ENCODE peak calls at places on chromosome 22, in six cellular contexts. L, D, P, M, N and Y are unnamed samples.

GRCh38 chr22:20641198-20641892 is 132.6 kb upstream of the SERPIND1 start:
- DNase-seq in L (no peak), D (no peak), P (no peak), M (peak), N (no peak), Y (no peak)

GRCh38 chr22:27840436-27840835 is 38.9 kb upstream of the MN1 start:
- DNase-seq in L (no peak), D (no peak), P (no peak), M (no peak), N (no peak), Y (no peak)

GRCh38 chr22:37896181-37896592 is 9.9 kb upstream of the MICALL1 start:
- DNase-seq in L (no peak), D (no peak), P (no peak), M (no peak), N (no peak), Y (peak)

GRCh38 chr22:46830841-46831240 is 68.4 kb downstream of the TBC1D22A start:
- DNase-seq in L (no peak), D (no peak), P (no peak), M (no peak), N (no peak), Y (no peak)

GRCh38 chr22:41940853-41941765 is 5.8 kb downstream of the CENPM start:
- DNase-seq in L (no peak), D (peak), P (peak), M (peak), N (peak), Y (peak)

GRCh38 chr22:19108807-19109197 is 13.4 kb downstream of the DGCR2 start:
- DNase-seq in L (no peak), D (no peak), P (no peak), M (no peak), N (no peak), Y (no peak)

GRCh38 chr22:46045459-46046298 is 68.7 kb upstream of the WNT7B start:
- DNase-seq in L (no peak), D (no peak), P (no peak), M (peak), N (peak), Y (no peak)

GRCh38 chr22:39242809-39243442 is 1.9 kb downstream of the PDGFB start:
- DNase-seq in L (no peak), D (no peak), P (no peak), M (no peak), N (no peak), Y (peak)

GRCh38 chr22:31123292-31123602 is 481 bp downstream of the INPP5J start:
- DNase-seq in L (no peak), D (no peak), P (no peak), M (no peak), N (no peak), Y (no peak)

GRCh38 chr22:45612940-45613339 is 58.7 kb upstream of the ATXN10 start:
- DNase-seq in L (no peak), D (no peak), P (no peak), M (peak), N (peak), Y (peak)

GRCh38 chr22:42857845-42858481 is 890 bp upstream of the ARFGAP3 start:
- DNase-seq in L (no peak), D (no peak), P (no peak), M (no peak), N (no peak), Y (no peak)

GRCh38 chr22:37557321-37558001 is 2.8 kb upstream of the CDC42EP1 start:
- DNase-seq in L (no peak), D (no peak), P (no peak), M (no peak), N (no peak), Y (no peak)

GRCh38 chr22:38413085-38414008 is 41.7 kb downstream of the KCNJ4 start:
- DNase-seq in L (no peak), D (peak), P (no peak), M (peak), N (peak), Y (no peak)

GRCh38 chr22:20885557-20886323 is 26.9 kb downstream of the SNAP29 start:
- DNase-seq in L (peak), D (peak), P (peak), M (peak), N (peak), Y (peak)

GRCh38 chr22:45320326-45320976 is 10.7 kb downstream of the FAM118A start:
- DNase-seq in L (no peak), D (no peak), P (peak), M (no peak), N (no peak), Y (no peak)

GRCh38 chr22:20131856-20132685 is 467 bp downstream of the ZDHHC8 start:
- DNase-seq in L (no peak), D (no peak), P (no peak), M (peak), N (no peak), Y (peak)

GRCh38 chr22:38172489-38173155 is 9.0 kb downstream of the PLA2G6 start:
- DNase-seq in L (no peak), D (no peak), P (no peak), M (peak), N (peak), Y (peak)

GRCh38 chr22:33272180-33272579 is 214.0 kb upstream of the SYN3 start:
- DNase-seq in L (no peak), D (no peak), P (no peak), M (no peak), N (no peak), Y (no peak)

GRCh38 chr22:32050678-32051515 is 7.8 kb downstream of the SLC5A1 start:
- DNase-seq in L (peak), D (no peak), P (peak), M (no peak), N (peak), Y (peak)

GRCh38 chr22:39241632-39242388 is 3.0 kb downstream of the PDGFB start:
- DNase-seq in L (no peak), D (no peak), P (no peak), M (no peak), N (no peak), Y (no peak)

GRCh38 chr22:27146871-27147591 is 489.6 kb downstream of the MIAT start:
- DNase-seq in L (no peak), D (no peak), P (no peak), M (no peak), N (no peak), Y (no peak)

GRCh38 chr22:20750461-20751184 is 23.3 kb upstream of the SERPIND1 start:
- DNase-seq in L (peak), D (peak), P (peak), M (peak), N (peak), Y (peak)

GRCh38 chr22:26722159-26722558 is 64.8 kb downstream of the MIAT start:
- DNase-seq in L (peak), D (no peak), P (no peak), M (no peak), N (no peak), Y (no peak)

GRCh38 chr22:45323695-45324094 is 14.0 kb downstream of the FAM118A start:
- DNase-seq in L (no peak), D (no peak), P (no peak), M (no peak), N (no peak), Y (no peak)

GRCh38 chr22:41902932-41903421 is 11.9 kb downstream of the SHISA8 start:
- DNase-seq in L (no peak), D (no peak), P (no peak), M (no peak), N (peak), Y (no peak)

GRCh38 chr22:19900707-19901436 is 40.7 kb upstream of the COMT start:
- DNase-seq in L (no peak), D (no peak), P (no peak), M (no peak), N (peak), Y (no peak)

GRCh38 chr22:49632199-49633009 is 195.3 kb downstream of the BRD1 start:
- DNase-seq in L (peak), D (peak), P (no peak), M (no peak), N (peak), Y (peak)

GRCh38 chr22:45548991-45549736 is 46.5 kb downstream of the FBLN1 start:
- DNase-seq in L (peak), D (peak), P (peak), M (no peak), N (peak), Y (peak)

GRCh38 chr22:49333206-49333605 is 494.5 kb downstream of the BRD1 start:
- DNase-seq in L (no peak), D (no peak), P (no peak), M (peak), N (no peak), Y (no peak)

GRCh38 chr22:49360746-49361145 is 466.9 kb downstream of the BRD1 start:
- DNase-seq in L (no peak), D (no peak), P (no peak), M (no peak), N (no peak), Y (no peak)

GRCh38 chr22:25729595-25729994 is 12.4 kb upstream of the MYO18B start:
- DNase-seq in L (no peak), D (no peak), P (no peak), M (no peak), N (no peak), Y (no peak)

GRCh38 chr22:49026476-49027121 is 801.1 kb downstream of the BRD1 start:
- DNase-seq in L (no peak), D (no peak), P (no peak), M (no peak), N (peak), Y (no peak)

GRCh38 chr22:38122616-38123015 is 12.1 kb upstream of the BAIAP2L2 start:
- DNase-seq in L (no peak), D (no peak), P (no peak), M (no peak), N (no peak), Y (no peak)

GRCh38 chr22:49236541-49237075 is 591.1 kb downstream of the BRD1 start:
- DNase-seq in L (no peak), D (no peak), P (no peak), M (no peak), N (no peak), Y (no peak)

GRCh38 chr22:37894939-37895670 is 11.0 kb upstream of the MICALL1 start:
- DNase-seq in L (no peak), D (peak), P (no peak), M (no peak), N (no peak), Y (no peak)

GRCh38 chr22:34297536-34298120 is 377.4 kb upstream of the LARGE1 start:
- DNase-seq in L (no peak), D (no peak), P (no peak), M (no peak), N (no peak), Y (no peak)

GRCh38 chr22:22208657-22209056 is 35.9 kb upstream of the VPREB1 start:
- DNase-seq in L (no peak), D (no peak), P (no peak), M (no peak), N (no peak), Y (no peak)
- H3K4me3 ChIP-seq in L (no peak), D (no peak), P (no peak), M (no peak), N (no peak), Y (no peak)

DNA sequence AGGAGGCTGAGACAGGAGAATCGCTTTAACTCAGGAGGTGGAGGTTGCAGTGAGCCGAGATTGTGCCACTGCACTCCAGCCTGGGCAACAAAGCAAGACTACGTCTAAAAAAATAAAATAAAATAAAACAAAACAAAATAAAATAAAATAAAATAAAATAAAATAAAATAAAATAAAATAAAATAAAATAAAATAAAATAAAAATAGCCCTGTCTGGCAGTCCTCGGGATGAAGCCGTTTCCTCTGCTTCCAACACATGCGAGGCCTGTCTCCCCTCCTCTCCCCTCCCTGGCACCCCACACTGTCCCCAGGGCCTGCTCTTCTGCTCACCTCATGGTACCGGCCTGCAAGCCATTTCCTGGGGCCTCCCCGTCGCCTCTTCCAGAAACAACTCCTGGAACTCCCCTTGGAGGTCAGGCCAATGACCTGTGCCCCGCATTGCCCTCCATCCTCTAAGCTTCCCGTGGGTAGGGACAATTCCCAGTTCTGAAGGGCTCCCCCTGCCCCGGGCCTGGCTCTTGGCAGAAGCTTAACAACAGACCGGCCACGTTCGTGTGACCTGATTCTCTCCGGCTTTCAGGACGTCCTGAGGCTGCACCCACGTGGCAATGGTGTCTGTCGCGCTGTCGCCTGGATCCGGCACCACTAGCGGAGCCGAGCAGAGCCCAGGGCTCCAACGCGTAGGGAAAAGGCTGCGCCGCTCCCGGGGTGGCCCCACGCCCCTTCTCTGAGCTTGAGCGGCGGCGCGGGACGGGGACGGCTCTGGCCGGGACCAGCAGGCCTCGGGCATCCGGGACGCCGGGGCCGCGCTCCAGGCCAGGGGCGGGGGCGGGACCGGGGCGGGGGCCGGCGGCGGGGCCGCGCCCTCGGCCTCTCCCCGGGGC is 456 bp upstream of the PARVB start:
- DNase-seq in L (no peak), D (peak), P (no peak), M (peak), N (peak), Y (peak)
- TF ChIP-seq CTCF in L (no peak), D (no peak), P (no peak), M (no peak), N (no peak), Y (no peak)

GRCh38 chr22:50677493-50678217 is 5.0 kb downstream of the SHANK3 start:
- DNase-seq in L (no peak), D (no peak), P (no peak), M (no peak), N (no peak), Y (no peak)
- H3K4me3 ChIP-seq in L (no peak), D (no peak), P (no peak), M (peak), N (peak), Y (no peak)

GRCh38 chr22:29202231-29203192 is 3.2 kb upstream of the EMID1 start:
- DNase-seq in L (no peak), D (no peak), P (no peak), M (no peak), N (peak), Y (peak)
- TF ChIP-seq CTCF in L (peak), D (peak), P (peak), M (peak), N (peak), Y (peak)

GRCh38 chr22:29315286-29316195 is at the start of gene RASL10A:
- DNase-seq in L (no peak), D (peak), P (no peak), M (peak), N (peak), Y (no peak)

GRCh38 chr22:29316429-29316828 is 932 bp upstream of the RASL10A start:
- DNase-seq in L (no peak), D (no peak), P (no peak), M (no peak), N (peak), Y (no peak)

GRCh38 chr22:29313126-29314071 is 2.1 kb downstream of the RASL10A start:
- DNase-seq in L (no peak), D (no peak), P (no peak), M (peak), N (peak), Y (peak)

GRCh38 chr22:29314074-29314473 is 1.4 kb downstream of the RASL10A start:
- DNase-seq in L (no peak), D (no peak), P (no peak), M (no peak), N (peak), Y (no peak)

DNA sequence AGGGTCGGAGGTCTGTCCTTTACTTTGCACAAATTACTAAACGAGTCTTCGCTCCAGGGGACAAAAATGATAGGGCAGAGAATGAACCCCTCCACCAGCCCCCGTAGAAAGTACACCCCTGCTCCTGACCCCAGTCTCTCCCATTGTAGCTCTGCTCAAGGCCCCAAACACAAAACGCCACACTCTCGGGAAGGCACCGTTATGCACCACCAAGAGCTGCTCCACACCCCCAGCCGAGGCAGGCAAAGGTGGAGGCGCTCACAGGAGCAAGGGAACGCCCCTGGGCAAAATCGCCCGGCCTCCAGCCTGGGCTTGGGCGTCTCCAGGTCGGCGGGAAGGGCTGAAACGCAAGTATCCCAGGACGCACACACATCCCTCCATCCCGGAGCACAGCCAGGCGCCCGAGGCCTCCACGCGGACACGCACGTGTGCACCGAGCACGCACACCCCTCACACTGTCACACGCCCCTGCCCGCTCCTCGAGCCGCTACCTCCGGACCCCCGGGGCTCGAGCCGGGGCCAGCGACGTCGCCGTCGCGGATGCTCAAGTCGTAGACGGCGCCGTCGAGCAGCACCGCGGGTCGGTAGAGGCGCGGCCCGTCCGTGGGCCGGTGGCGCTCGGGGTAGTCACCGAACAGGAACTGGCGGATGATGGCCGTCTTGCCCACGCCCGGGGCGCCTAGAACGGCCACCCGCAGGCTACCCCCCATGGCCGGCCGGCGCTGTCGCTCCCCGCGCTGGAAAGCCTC is 786 bp downstream of the RASL10A start:
- DNase-seq in L (no peak), D (no peak), P (no peak), M (peak), N (peak), Y (no peak)
- H3K4me3 ChIP-seq in L (no peak), D (peak), P (no peak), M (peak), N (no peak), Y (no peak)

DNA sequence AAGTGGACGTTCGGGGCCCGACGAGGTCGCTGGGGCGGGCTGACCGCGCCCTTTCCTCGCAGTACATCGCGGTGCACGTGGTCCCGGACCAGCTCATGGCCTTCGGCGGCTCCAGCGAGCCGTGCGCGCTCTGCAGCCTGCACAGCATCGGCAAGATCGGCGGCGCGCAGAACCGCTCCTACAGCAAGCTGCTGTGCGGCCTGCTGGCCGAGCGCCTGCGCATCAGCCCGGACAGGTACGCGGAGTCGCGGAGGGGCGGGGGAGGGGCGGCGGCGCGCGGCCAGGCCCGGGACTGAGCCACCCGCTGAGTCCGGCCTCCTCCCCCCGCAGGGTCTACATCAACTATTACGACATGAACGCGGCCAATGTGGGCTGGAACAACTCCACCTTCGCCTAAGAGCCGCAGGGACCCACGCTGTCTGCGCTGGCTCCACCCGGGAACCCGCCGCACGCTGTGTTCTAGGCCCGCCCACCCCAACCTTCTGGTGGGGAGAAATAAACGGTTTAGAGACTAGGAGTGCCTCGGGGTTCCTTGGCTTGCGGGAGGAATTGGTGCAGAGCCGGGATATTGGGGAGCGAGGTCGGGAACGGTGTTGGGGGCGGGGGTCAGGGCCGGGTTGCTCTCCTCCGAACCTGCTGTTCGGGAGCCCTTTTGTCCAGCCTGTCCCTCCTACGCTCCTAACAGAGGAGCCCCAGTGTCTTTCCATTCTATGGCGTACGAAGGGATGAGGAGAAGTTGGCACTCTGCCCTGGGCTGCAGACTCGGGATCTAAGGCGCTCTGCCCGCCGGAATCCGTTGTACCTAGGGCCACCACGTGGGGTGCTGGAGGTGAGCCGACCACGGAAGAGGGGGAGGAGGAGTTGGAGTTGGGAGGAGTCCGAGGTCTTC is 771 bp downstream of the MIF start:
- DNase-seq in L (no peak), D (peak), P (peak), M (peak), N (peak), Y (peak)
- TF ChIP-seq CTCF in L (peak), D (peak), P (peak), M (peak), N (peak), Y (peak)